ENCODE peak calls at places on chromosomes 16 and 17, in nine cellular contexts. One of them, this sample, is unnamed.

GRCh38 chr17:77495575-77495974 is 354.8 kb downstream of the SEC14L1 start:
- DNase-seq in activated gamma-delta T cell treated with Interleukin-2 at 50 U/mL for 16 hours: no peak
- DNase-seq in amygdala: no peak
- DNase-seq in body of pancreas: no peak
- DNase-seq in CD8-positive, alpha-beta memory T cell: no peak
- DNase-seq in LHCN-M2: no peak
- DNase-seq in left cardiac atrium: no peak
- DNase-seq in small intestine: no peak
- DNase-seq in iPS-NIHi11: no peak
- DNase-seq in this sample: no peak

GRCh38 chr17:5254903-5255521 is 20.4 kb upstream of the SCIMP start:
- DNase-seq in activated gamma-delta T cell treated with Interleukin-2 at 50 U/mL for 16 hours: no peak
- DNase-seq in amygdala: no peak
- DNase-seq in body of pancreas: no peak
- DNase-seq in CD8-positive, alpha-beta memory T cell: no peak
- DNase-seq in LHCN-M2: no peak
- DNase-seq in left cardiac atrium: no peak
- DNase-seq in small intestine: no peak
- DNase-seq in iPS-NIHi11: no peak
- DNase-seq in this sample: no peak

GRCh38 chr16:19291459-19291858 is 5.9 kb downstream of the CLEC19A start:
- DNase-seq in activated gamma-delta T cell treated with Interleukin-2 at 50 U/mL for 16 hours: no peak
- DNase-seq in amygdala: peak
- DNase-seq in body of pancreas: peak
- DNase-seq in CD8-positive, alpha-beta memory T cell: no peak
- DNase-seq in LHCN-M2: peak
- DNase-seq in left cardiac atrium: peak
- DNase-seq in small intestine: peak
- DNase-seq in iPS-NIHi11: peak
- DNase-seq in this sample: no peak

GRCh38 chr17:8326591-8327583 is 12.8 kb upstream of the ODF4 start:
- DNase-seq in activated gamma-delta T cell treated with Interleukin-2 at 50 U/mL for 16 hours: no peak
- DNase-seq in amygdala: peak
- DNase-seq in body of pancreas: peak
- DNase-seq in CD8-positive, alpha-beta memory T cell: peak
- DNase-seq in LHCN-M2: peak
- DNase-seq in left cardiac atrium: peak
- DNase-seq in small intestine: no peak
- DNase-seq in iPS-NIHi11: peak
- DNase-seq in this sample: no peak

GRCh38 chr17:34765291-34765690 is 185.9 kb downstream of the TMEM132E start:
- DNase-seq in activated gamma-delta T cell treated with Interleukin-2 at 50 U/mL for 16 hours: no peak
- DNase-seq in amygdala: no peak
- DNase-seq in body of pancreas: no peak
- DNase-seq in CD8-positive, alpha-beta memory T cell: no peak
- DNase-seq in LHCN-M2: no peak
- DNase-seq in left cardiac atrium: no peak
- DNase-seq in small intestine: no peak
- DNase-seq in iPS-NIHi11: no peak
- DNase-seq in this sample: no peak

GRCh38 chr17:76872221-76872873 is 4.1 kb downstream of the MGAT5B start:
- DNase-seq in activated gamma-delta T cell treated with Interleukin-2 at 50 U/mL for 16 hours: no peak
- DNase-seq in amygdala: no peak
- DNase-seq in body of pancreas: no peak
- DNase-seq in CD8-positive, alpha-beta memory T cell: no peak
- DNase-seq in LHCN-M2: peak
- DNase-seq in left cardiac atrium: no peak
- DNase-seq in small intestine: no peak
- DNase-seq in iPS-NIHi11: no peak
- DNase-seq in this sample: no peak

GRCh38 chr17:57781386-57782050 is 36.4 kb upstream of the CCDC182 start:
- DNase-seq in activated gamma-delta T cell treated with Interleukin-2 at 50 U/mL for 16 hours: no peak
- DNase-seq in amygdala: no peak
- DNase-seq in body of pancreas: no peak
- DNase-seq in CD8-positive, alpha-beta memory T cell: no peak
- DNase-seq in LHCN-M2: no peak
- DNase-seq in left cardiac atrium: no peak
- DNase-seq in small intestine: no peak
- DNase-seq in iPS-NIHi11: no peak
- DNase-seq in this sample: no peak

GRCh38 chr16:23434380-23434779 is 18.6 kb downstream of the COG7 start:
- DNase-seq in activated gamma-delta T cell treated with Interleukin-2 at 50 U/mL for 16 hours: no peak
- DNase-seq in amygdala: no peak
- DNase-seq in body of pancreas: peak
- DNase-seq in CD8-positive, alpha-beta memory T cell: peak
- DNase-seq in LHCN-M2: peak
- DNase-seq in left cardiac atrium: no peak
- DNase-seq in small intestine: peak
- DNase-seq in iPS-NIHi11: peak
- DNase-seq in this sample: peak

GRCh38 chr16:79299154-79299799 is 301.3 kb downstream of the MAF start:
- DNase-seq in activated gamma-delta T cell treated with Interleukin-2 at 50 U/mL for 16 hours: no peak
- DNase-seq in amygdala: no peak
- DNase-seq in body of pancreas: no peak
- DNase-seq in CD8-positive, alpha-beta memory T cell: no peak
- DNase-seq in LHCN-M2: no peak
- DNase-seq in left cardiac atrium: no peak
- DNase-seq in small intestine: no peak
- DNase-seq in iPS-NIHi11: peak
- DNase-seq in this sample: no peak

GRCh38 chr16:85668676-85669424 is 19.9 kb downstream of the GINS2 start:
- DNase-seq in activated gamma-delta T cell treated with Interleukin-2 at 50 U/mL for 16 hours: no peak
- DNase-seq in amygdala: no peak
- DNase-seq in body of pancreas: no peak
- DNase-seq in CD8-positive, alpha-beta memory T cell: no peak
- DNase-seq in LHCN-M2: no peak
- DNase-seq in left cardiac atrium: no peak
- DNase-seq in small intestine: no peak
- DNase-seq in iPS-NIHi11: no peak
- DNase-seq in this sample: no peak

GRCh38 chr17:28282596-28282995 is 36.4 kb upstream of the TMEM97 start:
- DNase-seq in activated gamma-delta T cell treated with Interleukin-2 at 50 U/mL for 16 hours: no peak
- DNase-seq in amygdala: peak
- DNase-seq in body of pancreas: no peak
- DNase-seq in CD8-positive, alpha-beta memory T cell: no peak
- DNase-seq in LHCN-M2: peak
- DNase-seq in left cardiac atrium: no peak
- DNase-seq in small intestine: no peak
- DNase-seq in iPS-NIHi11: no peak
- DNase-seq in this sample: peak

GRCh38 chr17:65198653-65199382 is 61.6 kb downstream of the RGS9 start:
- DNase-seq in activated gamma-delta T cell treated with Interleukin-2 at 50 U/mL for 16 hours: no peak
- DNase-seq in amygdala: peak
- DNase-seq in body of pancreas: peak
- DNase-seq in CD8-positive, alpha-beta memory T cell: peak
- DNase-seq in LHCN-M2: peak
- DNase-seq in left cardiac atrium: no peak
- DNase-seq in small intestine: peak
- DNase-seq in iPS-NIHi11: peak
- DNase-seq in this sample: no peak

GRCh38 chr17:82170412-82170961 is 42.2 kb downstream of the CCDC57 start:
- DNase-seq in activated gamma-delta T cell treated with Interleukin-2 at 50 U/mL for 16 hours: no peak
- DNase-seq in amygdala: no peak
- DNase-seq in body of pancreas: no peak
- DNase-seq in CD8-positive, alpha-beta memory T cell: no peak
- DNase-seq in LHCN-M2: no peak
- DNase-seq in left cardiac atrium: peak
- DNase-seq in small intestine: no peak
- DNase-seq in iPS-NIHi11: no peak
- DNase-seq in this sample: no peak

GRCh38 chr16:55526448-55526847 is 17.6 kb downstream of the LPCAT2 start:
- DNase-seq in activated gamma-delta T cell treated with Interleukin-2 at 50 U/mL for 16 hours: no peak
- DNase-seq in amygdala: no peak
- DNase-seq in body of pancreas: no peak
- DNase-seq in CD8-positive, alpha-beta memory T cell: no peak
- DNase-seq in LHCN-M2: no peak
- DNase-seq in left cardiac atrium: no peak
- DNase-seq in small intestine: no peak
- DNase-seq in iPS-NIHi11: no peak
- DNase-seq in this sample: no peak